ENCODE peak calls at places on chromosomes 12 and 14, in nine cellular contexts. One of them, this sample, is unnamed.

GRCh38 chr12:76329163-76329562 is 19.1 kb downstream of the BBS10 start:
- DNase-seq in left ventricle myocardium inferior: no peak
- DNase-seq in body of pancreas: no peak
- DNase-seq in ovary: no peak
- DNase-seq in effector memory CD4-positive, alpha-beta T cell: no peak
- DNase-seq in lung: no peak
- DNase-seq in lower lobe of right lung: no peak
- DNase-seq in pancreas: no peak
- DNase-seq in cardiac muscle cell: no peak
- DNase-seq in this sample: peak; percentile 45

GRCh38 chr14:35161231-35161630 is 38.9 kb downstream of the PRORP start:
- DNase-seq in lung: no peak
- DNase-seq in cardiac muscle cell: no peak
- DNase-seq in ovary: no peak
- DNase-seq in pancreas: no peak
- DNase-seq in body of pancreas: no peak
- DNase-seq in lower lobe of right lung: no peak
- DNase-seq in effector memory CD4-positive, alpha-beta T cell: peak; percentile 12
- DNase-seq in left ventricle myocardium inferior: no peak
- DNase-seq in this sample: no peak

GRCh38 chr12:117147639-117148038 is 42.6 kb downstream of the FBXO21 start:
- DNase-seq in lung: no peak
- DNase-seq in left ventricle myocardium inferior: no peak
- DNase-seq in body of pancreas: no peak
- DNase-seq in lower lobe of right lung: no peak
- DNase-seq in cardiac muscle cell: no peak
- DNase-seq in effector memory CD4-positive, alpha-beta T cell: no peak
- DNase-seq in ovary: no peak
- DNase-seq in pancreas: no peak
- DNase-seq in this sample: no peak

GRCh38 chr14:101774814-101775213 is 13.3 kb downstream of the PPP2R5C start:
- DNase-seq in left ventricle myocardium inferior: no peak
- DNase-seq in lower lobe of right lung: no peak
- DNase-seq in cardiac muscle cell: no peak
- DNase-seq in lung: no peak
- DNase-seq in ovary: no peak
- DNase-seq in effector memory CD4-positive, alpha-beta T cell: no peak
- DNase-seq in pancreas: no peak
- DNase-seq in body of pancreas: no peak
- DNase-seq in this sample: no peak

GRCh38 chr12:607541-608001 is 55.7 kb downstream of the NINJ2 start:
- DNase-seq in left ventricle myocardium inferior: peak; percentile 80
- DNase-seq in effector memory CD4-positive, alpha-beta T cell: no peak
- DNase-seq in lung: peak; percentile 69
- DNase-seq in lower lobe of right lung: no peak
- DNase-seq in body of pancreas: peak; percentile 30
- DNase-seq in ovary: no peak
- DNase-seq in pancreas: no peak
- DNase-seq in cardiac muscle cell: no peak
- DNase-seq in this sample: no peak

GRCh38 chr12:19236656-19237055 is 107.1 kb downstream of the PLEKHA5 start:
- DNase-seq in pancreas: no peak
- DNase-seq in ovary: no peak
- DNase-seq in lung: no peak
- DNase-seq in left ventricle myocardium inferior: no peak
- DNase-seq in effector memory CD4-positive, alpha-beta T cell: no peak
- DNase-seq in lower lobe of right lung: no peak
- DNase-seq in body of pancreas: no peak
- DNase-seq in cardiac muscle cell: no peak
- DNase-seq in this sample: peak; percentile 35

GRCh38 chr14:49106721-49107689 is 479.2 kb downstream of the RPS29 start:
- DNase-seq in left ventricle myocardium inferior: no peak
- DNase-seq in effector memory CD4-positive, alpha-beta T cell: no peak
- DNase-seq in cardiac muscle cell: peak; percentile 55
- DNase-seq in body of pancreas: no peak
- DNase-seq in lung: no peak
- DNase-seq in pancreas: no peak
- DNase-seq in lower lobe of right lung: no peak
- DNase-seq in ovary: no peak
- DNase-seq in this sample: no peak

GRCh38 chr12:103308396-103308795 is 187.4 kb downstream of the C12orf42 start:
- DNase-seq in body of pancreas: no peak
- DNase-seq in left ventricle myocardium inferior: no peak
- DNase-seq in ovary: no peak
- DNase-seq in effector memory CD4-positive, alpha-beta T cell: no peak
- DNase-seq in lung: no peak
- DNase-seq in cardiac muscle cell: no peak
- DNase-seq in pancreas: no peak
- DNase-seq in lower lobe of right lung: no peak
- DNase-seq in this sample: no peak

GRCh38 chr14:58736606-58737005 is 98.8 kb downstream of the DACT1 start:
- DNase-seq in body of pancreas: no peak
- DNase-seq in pancreas: no peak
- DNase-seq in effector memory CD4-positive, alpha-beta T cell: no peak
- DNase-seq in left ventricle myocardium inferior: no peak
- DNase-seq in lower lobe of right lung: no peak
- DNase-seq in lung: no peak
- DNase-seq in ovary: no peak
- DNase-seq in cardiac muscle cell: no peak
- DNase-seq in this sample: no peak

GRCh38 chr12:62250671-62251608 is 9.3 kb upstream of the USP15 start:
- DNase-seq in body of pancreas: no peak
- DNase-seq in ovary: no peak
- DNase-seq in pancreas: no peak
- DNase-seq in lower lobe of right lung: no peak
- DNase-seq in lung: no peak
- DNase-seq in effector memory CD4-positive, alpha-beta T cell: no peak
- DNase-seq in cardiac muscle cell: no peak
- DNase-seq in left ventricle myocardium inferior: no peak
- DNase-seq in this sample: no peak

GRCh38 chr12:132717531-132718387 is 7.1 kb downstream of the PGAM5 start:
- DNase-seq in ovary: no peak
- DNase-seq in lung: no peak
- DNase-seq in lower lobe of right lung: no peak
- DNase-seq in left ventricle myocardium inferior: no peak
- DNase-seq in cardiac muscle cell: no peak
- DNase-seq in effector memory CD4-positive, alpha-beta T cell: no peak
- DNase-seq in body of pancreas: no peak
- DNase-seq in pancreas: no peak
- DNase-seq in this sample: no peak

GRCh38 chr12:11718768-11719253 is 69.3 kb downstream of the ETV6 start:
- DNase-seq in effector memory CD4-positive, alpha-beta T cell: no peak
- DNase-seq in cardiac muscle cell: peak; percentile 38
- DNase-seq in lung: no peak
- DNase-seq in body of pancreas: no peak
- DNase-seq in pancreas: no peak
- DNase-seq in lower lobe of right lung: no peak
- DNase-seq in left ventricle myocardium inferior: no peak
- DNase-seq in ovary: no peak
- DNase-seq in this sample: peak; percentile 85

GRCh38 chr12:72836184-72836583 is 564.0 kb downstream of the TRHDE start:
- DNase-seq in cardiac muscle cell: no peak
- DNase-seq in pancreas: no peak
- DNase-seq in ovary: no peak
- DNase-seq in effector memory CD4-positive, alpha-beta T cell: no peak
- DNase-seq in left ventricle myocardium inferior: no peak
- DNase-seq in body of pancreas: no peak
- DNase-seq in lower lobe of right lung: no peak
- DNase-seq in lung: no peak
- DNase-seq in this sample: no peak

GRCh38 chr12:105860556-105861207 is 278.1 kb downstream of the NUAK1 start:
- DNase-seq in left ventricle myocardium inferior: no peak
- DNase-seq in lower lobe of right lung: no peak
- DNase-seq in lung: no peak
- DNase-seq in body of pancreas: no peak
- DNase-seq in cardiac muscle cell: no peak
- DNase-seq in pancreas: no peak
- DNase-seq in ovary: no peak
- DNase-seq in effector memory CD4-positive, alpha-beta T cell: no peak
- DNase-seq in this sample: no peak

GRCh38 chr12:31011336-31011735 is 62.3 kb upstream of the DDX11 start:
- DNase-seq in lower lobe of right lung: peak; percentile 31
- DNase-seq in pancreas: no peak
- DNase-seq in effector memory CD4-positive, alpha-beta T cell: no peak
- DNase-seq in ovary: no peak
- DNase-seq in left ventricle myocardium inferior: no peak
- DNase-seq in cardiac muscle cell: no peak
- DNase-seq in body of pancreas: no peak
- DNase-seq in lung: no peak
- DNase-seq in this sample: no peak

GRCh38 chr14:56798447-56799326 is 11.6 kb downstream of the OTX2 start:
- DNase-seq in lung: no peak
- DNase-seq in effector memory CD4-positive, alpha-beta T cell: no peak
- DNase-seq in ovary: no peak
- DNase-seq in cardiac muscle cell: no peak
- DNase-seq in lower lobe of right lung: no peak
- DNase-seq in pancreas: no peak
- DNase-seq in body of pancreas: no peak
- DNase-seq in left ventricle myocardium inferior: no peak
- DNase-seq in this sample: no peak
- H3K4me3 ChIP-seq in lung: no peak overlapping the region
- H3K4me3 ChIP-seq in effector memory CD4-positive, alpha-beta T cell: no peak overlapping the region
- H3K4me3 ChIP-seq in ovary: no peak overlapping the region
- H3K4me3 ChIP-seq in cardiac muscle cell: no peak overlapping the region
- H3K4me3 ChIP-seq in lower lobe of right lung: no peak overlapping the region
- H3K4me3 ChIP-seq in pancreas: peak overlapping the region; percentile 33
- H3K4me3 ChIP-seq in body of pancreas: no peak overlapping the region
- H3K4me3 ChIP-seq in left ventricle myocardium inferior: peak overlapping the region; percentile 54
- H3K4me3 ChIP-seq in this sample: no peak overlapping the region

GRCh38 chr12:54134850-54135249 is 53.9 kb downstream of the SMUG1 start:
- DNase-seq in left ventricle myocardium inferior: no peak
- DNase-seq in lung: no peak
- DNase-seq in lower lobe of right lung: no peak
- DNase-seq in ovary: no peak
- DNase-seq in effector memory CD4-positive, alpha-beta T cell: no peak
- DNase-seq in cardiac muscle cell: no peak
- DNase-seq in pancreas: no peak
- DNase-seq in body of pancreas: no peak
- DNase-seq in this sample: no peak

GRCh38 chr12:54133663-54134375 is 55.0 kb downstream of the SMUG1 start:
- DNase-seq in lower lobe of right lung: no peak
- DNase-seq in cardiac muscle cell: no peak
- DNase-seq in left ventricle myocardium inferior: no peak
- DNase-seq in ovary: no peak
- DNase-seq in pancreas: no peak
- DNase-seq in body of pancreas: no peak
- DNase-seq in effector memory CD4-positive, alpha-beta T cell: no peak
- DNase-seq in lung: no peak
- DNase-seq in this sample: no peak

GRCh38 chr12:54136844-54137580 is 51.8 kb downstream of the SMUG1 start:
- DNase-seq in ovary: no peak
- DNase-seq in lung: no peak
- DNase-seq in cardiac muscle cell: no peak
- DNase-seq in body of pancreas: no peak
- DNase-seq in effector memory CD4-positive, alpha-beta T cell: no peak
- DNase-seq in lower lobe of right lung: no peak
- DNase-seq in left ventricle myocardium inferior: no peak
- DNase-seq in pancreas: no peak
- DNase-seq in this sample: no peak

GRCh38 chr12:54134395-54134794 is 54.4 kb downstream of the SMUG1 start:
- DNase-seq in body of pancreas: no peak
- DNase-seq in lower lobe of right lung: no peak
- DNase-seq in effector memory CD4-positive, alpha-beta T cell: no peak
- DNase-seq in ovary: no peak
- DNase-seq in cardiac muscle cell: no peak
- DNase-seq in lung: no peak
- DNase-seq in left ventricle myocardium inferior: no peak
- DNase-seq in pancreas: no peak
- DNase-seq in this sample: no peak

DNA sequence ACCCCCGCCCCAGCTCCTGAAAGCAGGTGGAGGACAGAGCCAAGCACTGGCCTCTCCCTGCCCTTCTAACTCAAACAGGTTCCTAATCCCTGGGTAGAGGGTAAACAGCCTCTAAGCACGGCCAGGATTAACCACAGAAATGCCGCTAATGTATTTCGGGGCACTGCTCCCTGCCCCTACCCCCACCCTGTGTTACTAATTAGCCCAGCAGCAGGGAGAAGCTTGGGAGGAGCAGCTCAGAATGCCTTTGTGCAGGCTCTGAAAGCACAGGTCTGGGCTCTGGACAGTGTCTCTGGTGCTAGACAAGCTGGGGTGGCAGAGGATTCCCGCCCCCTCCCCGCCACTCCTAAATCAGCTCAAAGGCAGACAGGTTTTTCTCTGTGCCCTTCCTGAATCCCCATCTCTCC is 53.2 kb downstream of the SMUG1 start:
- DNase-seq in ovary: no peak
- DNase-seq in lower lobe of right lung: no peak
- DNase-seq in cardiac muscle cell: peak; percentile 33
- DNase-seq in left ventricle myocardium inferior: no peak
- DNase-seq in effector memory CD4-positive, alpha-beta T cell: no peak
- DNase-seq in lung: no peak
- DNase-seq in body of pancreas: no peak
- DNase-seq in pancreas: no peak
- DNase-seq in this sample: no peak
- H3K27me3 ChIP-seq in ovary: no peaks in the 10 kb centered on the region
- H3K27me3 ChIP-seq in lower lobe of right lung: no peaks in the 10 kb centered on the region
- H3K27me3 ChIP-seq in cardiac muscle cell: peaks cover 92% of the 10 kb centered on the region
- H3K27me3 ChIP-seq in left ventricle myocardium inferior: peaks cover 99% of the 10 kb centered on the region
- H3K27me3 ChIP-seq in effector memory CD4-positive, alpha-beta T cell: peaks cover 13% of the 10 kb centered on the region
- H3K27me3 ChIP-seq in lung: no peaks in the 10 kb centered on the region
- H3K27me3 ChIP-seq in body of pancreas: no peaks in the 10 kb centered on the region
- H3K27me3 ChIP-seq in pancreas: no peaks in the 10 kb centered on the region
- H3K27me3 ChIP-seq in this sample: no peaks in the 10 kb centered on the region

DNA sequence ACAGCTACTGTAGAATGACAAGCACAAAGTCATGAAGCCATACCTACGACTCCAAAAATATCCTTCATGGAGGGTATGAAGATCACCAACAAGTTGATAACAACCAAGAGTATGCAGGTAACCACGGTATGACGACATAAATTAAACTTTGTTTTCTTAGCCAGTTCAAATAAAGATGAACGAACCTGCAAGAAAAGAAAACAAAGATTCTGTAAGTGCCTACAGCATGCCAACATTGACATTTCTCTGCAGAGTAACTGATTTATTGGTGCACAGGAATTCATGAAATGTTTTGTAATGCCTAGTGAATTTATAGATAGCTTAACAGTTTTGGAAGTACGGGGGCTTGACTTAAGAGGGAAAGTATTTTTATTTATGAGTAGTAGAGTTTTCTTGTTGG is 71.0 kb downstream of the SLC38A1 start:
- DNase-seq in lower lobe of right lung: no peak
- DNase-seq in effector memory CD4-positive, alpha-beta T cell: no peak
- DNase-seq in body of pancreas: no peak
- DNase-seq in ovary: no peak
- DNase-seq in pancreas: no peak
- DNase-seq in cardiac muscle cell: no peak
- DNase-seq in left ventricle myocardium inferior: no peak
- DNase-seq in lung: no peak
- DNase-seq in this sample: no peak
- H3K9me3 ChIP-seq in lower lobe of right lung: no peaks in the 10 kb centered on the region
- H3K9me3 ChIP-seq in effector memory CD4-positive, alpha-beta T cell: no peaks in the 10 kb centered on the region
- H3K9me3 ChIP-seq in body of pancreas: no peaks in the 10 kb centered on the region
- H3K9me3 ChIP-seq in ovary: no peaks in the 10 kb centered on the region
- H3K9me3 ChIP-seq in pancreas: no peaks in the 10 kb centered on the region
- H3K9me3 ChIP-seq in cardiac muscle cell: no peaks in the 10 kb centered on the region
- H3K9me3 ChIP-seq in left ventricle myocardium inferior: no peaks in the 10 kb centered on the region
- H3K9me3 ChIP-seq in lung: no peaks in the 10 kb centered on the region
- H3K9me3 ChIP-seq in this sample: peaks cover 5% of the 10 kb centered on the region

DNA sequence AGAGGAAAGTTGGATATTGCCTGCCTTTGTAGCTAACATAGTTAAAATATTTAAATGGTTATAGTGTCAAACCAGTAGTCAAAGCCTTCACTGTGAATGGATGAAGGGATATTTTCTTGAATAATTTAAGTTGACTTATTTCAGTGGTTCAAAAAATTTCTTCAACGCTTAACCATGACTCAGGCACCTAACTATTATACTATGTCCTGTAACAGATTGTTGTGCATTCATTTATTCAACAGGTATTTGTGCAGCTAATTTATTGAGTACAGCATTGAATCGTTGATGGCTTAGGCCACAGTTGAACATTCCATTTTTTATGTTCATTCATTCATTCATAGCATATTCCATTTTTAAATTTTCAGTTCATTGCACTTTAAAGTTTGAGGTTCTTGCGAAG is 9.2 kb downstream of the HIF1A start:
- DNase-seq in pancreas: no peak
- DNase-seq in lower lobe of right lung: no peak
- DNase-seq in cardiac muscle cell: no peak
- DNase-seq in left ventricle myocardium inferior: no peak
- DNase-seq in body of pancreas: no peak
- DNase-seq in effector memory CD4-positive, alpha-beta T cell: no peak
- DNase-seq in ovary: no peak
- DNase-seq in lung: no peak
- DNase-seq in this sample: no peak
- H3K4me3 ChIP-seq in pancreas: no peak overlapping the region
- H3K4me3 ChIP-seq in lower lobe of right lung: no peak overlapping the region
- H3K4me3 ChIP-seq in cardiac muscle cell: no peak overlapping the region
- H3K4me3 ChIP-seq in left ventricle myocardium inferior: no peak overlapping the region
- H3K4me3 ChIP-seq in body of pancreas: no peak overlapping the region
- H3K4me3 ChIP-seq in effector memory CD4-positive, alpha-beta T cell: no peak overlapping the region
- H3K4me3 ChIP-seq in ovary: no peak overlapping the region
- H3K4me3 ChIP-seq in lung: no peak overlapping the region
- H3K4me3 ChIP-seq in this sample: no peak overlapping the region